ENCODE peak calls at places on chromosome 19, in four cellular contexts. One of them, this sample, is unnamed.

GRCh38 chr19:28883241-28883693 is 329.7 kb downstream of the UQCRFS1 start:
- DNase-seq in astrocyte of the spinal cord: no peak
- DNase-seq in GM12865: no peak
- DNase-seq in astrocyte of the cerebellum: peak
- DNase-seq in this sample: no peak

GRCh38 chr19:10836478-10837325 is 690 bp upstream of the TMED1 start:
- DNase-seq in GM12865: peak
- DNase-seq in astrocyte of the spinal cord: no peak
- DNase-seq in astrocyte of the cerebellum: no peak
- DNase-seq in this sample: peak

GRCh38 chr19:19489804-19490204 is 25.5 kb downstream of the TSSK6 start:
- DNase-seq in GM12865: no peak
- DNase-seq in astrocyte of the cerebellum: no peak
- DNase-seq in astrocyte of the spinal cord: no peak
- DNase-seq in this sample: no peak

GRCh38 chr19:39843919-39844793 is 2.0 kb downstream of the FBL start:
- DNase-seq in GM12865: peak
- DNase-seq in astrocyte of the cerebellum: peak
- DNase-seq in astrocyte of the spinal cord: peak
- DNase-seq in this sample: no peak

GRCh38 chr19:33685541-33685940 is 63.8 kb downstream of the CHST8 start:
- DNase-seq in astrocyte of the cerebellum: no peak
- DNase-seq in GM12865: no peak
- DNase-seq in astrocyte of the spinal cord: no peak
- DNase-seq in this sample: no peak

GRCh38 chr19:45186509-45187334 is 8.1 kb downstream of the BLOC1S3 start:
- DNase-seq in astrocyte of the spinal cord: peak
- DNase-seq in astrocyte of the cerebellum: no peak
- DNase-seq in GM12865: no peak
- DNase-seq in this sample: no peak

GRCh38 chr19:5434970-5435641 is 20.1 kb upstream of the ZNRF4 start:
- DNase-seq in GM12865: no peak
- DNase-seq in astrocyte of the cerebellum: peak
- DNase-seq in astrocyte of the spinal cord: peak
- DNase-seq in this sample: no peak

GRCh38 chr19:18846862-18847515 is 15.2 kb downstream of the UPF1 start:
- DNase-seq in astrocyte of the spinal cord: peak
- DNase-seq in GM12865: peak
- DNase-seq in astrocyte of the cerebellum: peak
- DNase-seq in this sample: no peak

GRCh38 chr19:50712833-50713232 is 6.8 kb downstream of the SHANK1 start:
- DNase-seq in GM12865: no peak
- DNase-seq in astrocyte of the spinal cord: no peak
- DNase-seq in astrocyte of the cerebellum: no peak
- DNase-seq in this sample: no peak

DNA sequence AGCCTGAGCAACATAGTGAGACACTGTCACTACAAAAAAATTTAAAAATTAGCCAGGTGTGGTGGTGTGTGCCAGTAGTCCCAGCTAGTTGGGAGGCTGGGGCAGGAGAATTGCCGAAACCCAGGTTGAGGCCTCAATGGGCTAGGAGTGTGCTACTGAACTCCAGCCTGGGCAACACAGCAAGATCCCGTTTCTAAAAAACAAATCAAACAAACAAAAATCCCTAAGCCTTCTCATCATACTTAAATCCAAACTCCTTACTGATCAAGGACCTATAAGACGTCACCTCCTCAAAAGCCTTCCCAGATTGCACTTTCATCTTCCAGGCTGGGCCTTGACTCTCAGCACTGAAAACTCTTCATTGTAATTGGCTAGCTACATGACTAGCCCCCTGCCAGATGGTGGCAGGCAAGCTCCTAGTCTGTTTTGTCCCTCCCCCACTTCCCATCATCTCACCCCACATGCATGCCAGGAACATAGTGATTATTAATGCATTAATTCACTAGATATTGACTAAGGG is 17.5 kb upstream of the NANOS3 start:
- DNase-seq in astrocyte of the cerebellum: no peak
- DNase-seq in astrocyte of the spinal cord: peak
- DNase-seq in GM12865: no peak
- DNase-seq in this sample: no peak
- TF ChIP-seq CTCF in astrocyte of the cerebellum: no peak
- TF ChIP-seq CTCF in astrocyte of the spinal cord: no peak
- TF ChIP-seq CTCF in GM12865: no peak
- TF ChIP-seq CTCF in this sample: peak

GRCh38 chr19:17687857-17688784 is at the start of gene UNC13A:
- DNase-seq in astrocyte of the spinal cord: peak
- DNase-seq in GM12865: peak
- DNase-seq in astrocyte of the cerebellum: no peak
- DNase-seq in this sample: no peak

GRCh38 chr19:17685451-17686026 is 2.6 kb downstream of the UNC13A start:
- DNase-seq in GM12865: no peak
- DNase-seq in astrocyte of the cerebellum: no peak
- DNase-seq in astrocyte of the spinal cord: no peak
- DNase-seq in this sample: no peak

GRCh38 chr19:17686027-17686511 is 2.1 kb downstream of the UNC13A start:
- DNase-seq in astrocyte of the cerebellum: no peak
- DNase-seq in GM12865: no peak
- DNase-seq in astrocyte of the spinal cord: peak
- DNase-seq in this sample: no peak

GRCh38 chr19:17687141-17687856 is 855 bp downstream of the UNC13A start:
- DNase-seq in astrocyte of the cerebellum: no peak
- DNase-seq in GM12865: no peak
- DNase-seq in astrocyte of the spinal cord: no peak
- DNase-seq in this sample: no peak

DNA sequence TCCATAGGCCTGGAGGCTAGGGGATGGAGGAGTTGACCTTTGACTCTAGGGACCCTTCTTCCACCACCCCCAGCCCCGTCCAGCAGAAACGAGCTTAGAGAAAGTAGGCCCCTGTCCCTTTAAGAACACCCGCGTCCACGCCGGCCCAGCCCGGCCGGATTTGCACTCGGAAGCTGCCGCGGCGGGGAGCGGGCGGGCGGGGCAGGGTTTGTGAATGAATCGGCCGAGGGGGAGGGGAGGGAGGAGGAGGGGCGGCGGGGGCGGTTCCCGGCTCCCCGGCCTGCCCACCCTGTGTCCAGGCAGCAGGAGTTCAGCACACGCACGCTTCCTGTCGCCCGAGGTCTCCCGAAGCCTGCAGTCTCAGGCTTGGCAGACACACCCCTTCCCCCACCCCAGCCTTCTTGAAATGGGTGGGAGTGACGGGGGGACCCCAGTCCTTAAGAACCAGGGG is 1.5 kb downstream of the UNC13A start:
- DNase-seq in astrocyte of the cerebellum: no peak
- DNase-seq in GM12865: no peak
- DNase-seq in astrocyte of the spinal cord: peak
- DNase-seq in this sample: no peak
- H3K4me3 ChIP-seq in astrocyte of the cerebellum: peak
- H3K4me3 ChIP-seq in GM12865: no peak
- H3K4me3 ChIP-seq in astrocyte of the spinal cord: peak
- H3K4me3 ChIP-seq in this sample: no peak

DNA sequence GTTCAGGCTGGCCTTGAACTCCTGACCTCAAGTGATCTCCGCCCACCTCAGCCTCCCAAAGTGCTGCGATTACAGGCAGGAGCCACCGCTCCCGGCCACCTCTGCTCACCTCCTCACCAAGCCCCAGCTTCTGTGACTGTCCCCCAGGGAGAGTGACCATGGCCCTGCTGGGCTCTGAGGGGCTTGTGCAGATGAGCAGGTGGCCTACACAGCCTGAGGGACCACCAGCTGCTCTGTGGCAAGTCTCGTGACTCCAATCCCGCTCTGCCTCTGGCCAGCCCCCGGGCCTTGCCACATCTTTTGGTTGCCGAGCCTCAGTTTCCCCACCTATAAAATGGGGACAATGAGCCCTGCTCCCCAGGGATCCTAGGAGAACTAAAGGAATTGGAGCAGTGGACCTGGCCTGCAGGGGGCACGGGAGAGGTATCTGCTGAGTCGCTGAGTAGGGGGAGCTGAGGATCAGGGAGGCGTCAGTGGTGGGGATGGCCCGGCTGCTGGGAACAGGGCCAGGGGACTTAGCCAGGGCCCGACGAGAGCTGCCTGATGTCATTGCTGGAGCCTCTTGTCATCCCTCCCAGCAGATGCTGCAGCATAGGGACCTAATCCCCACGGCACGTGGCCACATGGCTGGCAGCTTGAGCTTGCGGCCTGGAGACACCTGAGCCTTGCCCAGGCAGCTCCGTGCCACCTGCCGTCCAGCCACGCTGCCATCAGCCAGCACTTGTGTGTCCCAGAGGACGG is 74.7 kb downstream of the GADD45B start:
- DNase-seq in astrocyte of the cerebellum: no peak
- DNase-seq in GM12865: no peak
- DNase-seq in astrocyte of the spinal cord: no peak
- DNase-seq in this sample: no peak
- TF ChIP-seq CTCF in astrocyte of the cerebellum: peak
- TF ChIP-seq CTCF in GM12865: no peak
- TF ChIP-seq CTCF in astrocyte of the spinal cord: no peak
- TF ChIP-seq CTCF in this sample: peak

DNA sequence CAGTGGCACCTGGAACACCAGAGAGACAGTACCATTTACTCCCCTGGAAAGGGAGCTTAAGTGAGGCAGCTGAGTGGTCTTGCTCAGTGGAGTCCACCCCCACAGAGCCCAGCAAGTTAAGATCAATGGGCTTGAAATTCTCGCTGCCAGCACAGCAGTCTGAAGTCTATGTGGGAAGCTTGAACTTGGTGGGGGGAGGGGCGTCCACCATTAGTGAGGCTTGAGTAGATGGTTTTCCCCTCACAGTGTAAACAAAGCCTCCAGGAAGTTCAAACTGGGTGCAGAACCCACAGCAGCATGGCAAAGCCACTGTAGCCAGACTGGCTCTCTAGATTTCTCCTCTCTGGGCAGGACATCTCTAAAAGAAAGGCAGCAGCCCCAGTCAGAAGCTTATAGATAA is 30.3 kb upstream of the CEACAM4 start:
- DNase-seq in astrocyte of the spinal cord: no peak
- DNase-seq in GM12865: peak
- DNase-seq in astrocyte of the cerebellum: no peak
- DNase-seq in this sample: no peak
- H3K4me3 ChIP-seq in astrocyte of the spinal cord: no peak
- H3K4me3 ChIP-seq in GM12865: no peak
- H3K4me3 ChIP-seq in astrocyte of the cerebellum: no peak
- H3K4me3 ChIP-seq in this sample: no peak

GRCh38 chr19:6556480-6556879 is 25.7 kb downstream of the TNFSF9 start:
- DNase-seq in astrocyte of the cerebellum: peak
- DNase-seq in astrocyte of the spinal cord: no peak
- DNase-seq in GM12865: peak
- DNase-seq in this sample: no peak

GRCh38 chr19:6551091-6551490 is 20.3 kb downstream of the TNFSF9 start:
- DNase-seq in astrocyte of the cerebellum: no peak
- DNase-seq in astrocyte of the spinal cord: no peak
- DNase-seq in GM12865: no peak
- DNase-seq in this sample: no peak

GRCh38 chr19:6556043-6556449 is 25.2 kb downstream of the TNFSF9 start:
- DNase-seq in astrocyte of the spinal cord: no peak
- DNase-seq in GM12865: no peak
- DNase-seq in astrocyte of the cerebellum: no peak
- DNase-seq in this sample: no peak

DNA sequence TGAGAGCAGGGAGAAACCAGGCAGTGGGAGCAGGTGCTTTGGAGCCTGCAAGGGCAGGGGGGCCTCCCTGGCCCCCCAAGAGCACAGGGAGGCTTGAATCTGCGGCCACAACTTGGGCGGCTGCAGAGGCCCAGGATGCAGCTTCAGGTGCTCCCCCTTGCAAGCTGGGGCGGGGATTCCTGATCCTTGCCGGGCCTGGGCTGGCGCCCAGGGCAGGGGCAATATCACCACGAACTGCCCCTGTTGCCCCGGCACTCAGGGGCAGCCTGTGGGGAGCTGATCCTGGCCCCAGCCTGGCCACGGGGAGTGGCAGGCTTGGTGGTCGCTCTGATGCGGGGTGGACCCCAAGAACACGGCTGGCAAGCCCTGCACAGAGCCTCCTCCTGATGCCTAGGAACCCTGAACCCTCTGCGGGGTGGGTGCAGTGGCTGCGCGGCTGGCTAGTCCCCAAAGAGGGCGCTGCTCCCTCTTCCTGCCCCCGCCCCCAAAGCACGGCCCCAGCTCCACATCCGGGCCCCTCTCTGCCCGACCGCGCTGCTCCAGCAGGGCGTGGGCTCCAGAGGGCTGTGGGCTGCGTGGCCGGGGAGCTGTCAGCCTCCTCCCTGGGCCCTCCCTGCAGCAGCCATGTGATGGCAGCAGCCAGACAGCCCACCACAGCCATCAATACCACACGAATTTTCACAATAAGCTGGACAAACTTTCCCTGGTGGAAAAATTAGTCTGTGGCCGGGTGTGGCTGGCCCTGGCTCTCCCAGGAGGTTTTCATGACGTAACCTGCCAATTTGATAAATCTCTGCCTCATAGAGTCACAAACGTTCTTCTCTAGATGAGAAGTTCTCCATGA is 21.0 kb downstream of the TNFSF9 start:
- DNase-seq in astrocyte of the spinal cord: no peak
- DNase-seq in GM12865: peak
- DNase-seq in astrocyte of the cerebellum: no peak
- DNase-seq in this sample: no peak
- TF ChIP-seq CTCF in astrocyte of the spinal cord: no peak
- TF ChIP-seq CTCF in GM12865: peak
- TF ChIP-seq CTCF in astrocyte of the cerebellum: no peak
- TF ChIP-seq CTCF in this sample: peak

DNA sequence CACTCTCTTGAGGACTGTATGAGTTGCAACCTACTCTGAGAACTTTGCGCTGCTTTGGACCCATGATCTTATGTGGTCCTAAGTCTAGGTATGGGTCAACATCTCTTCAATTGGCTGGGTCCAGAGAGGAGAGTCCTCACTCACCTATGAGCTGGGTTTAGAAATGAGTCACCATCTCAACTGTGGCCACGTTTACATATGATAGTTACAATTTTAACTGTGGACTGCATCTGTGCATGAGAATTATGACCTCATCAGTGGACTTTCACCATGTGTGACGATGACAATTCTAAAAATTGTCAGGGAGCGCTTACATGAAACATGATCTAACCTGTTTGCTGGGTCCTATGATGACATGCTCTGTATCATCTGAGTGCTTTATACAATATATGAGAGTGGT is 12.7 kb upstream of the ZNF724 start:
- DNase-seq in astrocyte of the cerebellum: no peak
- DNase-seq in astrocyte of the spinal cord: no peak
- DNase-seq in GM12865: no peak
- DNase-seq in this sample: no peak
- H3K4me3 ChIP-seq in astrocyte of the cerebellum: no peak
- H3K4me3 ChIP-seq in astrocyte of the spinal cord: no peak
- H3K4me3 ChIP-seq in GM12865: no peak
- H3K4me3 ChIP-seq in this sample: no peak

GRCh38 chr19:52621376-52621775 is 16.8 kb downstream of the ZNF83 start:
- DNase-seq in GM12865: no peak
- DNase-seq in astrocyte of the spinal cord: no peak
- DNase-seq in astrocyte of the cerebellum: no peak
- DNase-seq in this sample: no peak

GRCh38 chr19:52626915-52627314 is 11.2 kb downstream of the ZNF83 start:
- DNase-seq in GM12865: no peak
- DNase-seq in astrocyte of the cerebellum: no peak
- DNase-seq in astrocyte of the spinal cord: no peak
- DNase-seq in this sample: no peak

GRCh38 chr19:52622261-52622660 is 15.9 kb downstream of the ZNF83 start:
- DNase-seq in astrocyte of the spinal cord: no peak
- DNase-seq in astrocyte of the cerebellum: no peak
- DNase-seq in GM12865: no peak
- DNase-seq in this sample: no peak
- TF ChIP-seq CTCF in astrocyte of the spinal cord: no peak
- TF ChIP-seq CTCF in astrocyte of the cerebellum: no peak
- TF ChIP-seq CTCF in GM12865: no peak
- TF ChIP-seq CTCF in this sample: no peak